ENCODE peak calls at places on chromosomes 16 and 17, in six cellular contexts. Y, N, Q, M, S and R are unnamed samples.

GRCh38 chr16:57470683-57471082 is 8.2 kb downstream of the POLR2C start:
- DNase-seq in Y (peak; percentile 78), M (no peak), S (no peak), Q (no peak), N (no peak), R (peak; percentile 57)

GRCh38 chr16:81816793-81817210 is 37.7 kb downstream of the PLCG2 start:
- DNase-seq in N (no peak), M (no peak), Y (peak; percentile 65), Q (no peak), S (no peak), R (no peak)

GRCh38 chr17:61457226-61457983 is 5.2 kb downstream of the TBX4 start:
- DNase-seq in Q (no peak), N (no peak), M (no peak), S (no peak), Y (no peak), R (no peak)

GRCh38 chr16:66899310-66899944 is 19.1 kb downstream of the PDP2 start:
- DNase-seq in Y (no peak), S (peak; percentile 49), M (peak; percentile 32), Q (no peak), N (no peak), R (no peak)

GRCh38 chr16:14375132-14375491 is 254.9 kb downstream of the PARN start:
- DNase-seq in Y (no peak), N (no peak), Q (no peak), S (peak; percentile 10), M (no peak), R (no peak)

GRCh38 chr17:34082404-34082803 is 172.7 kb upstream of the CCL2 start:
- DNase-seq in S (no peak), M (no peak), Q (no peak), N (no peak), Y (no peak), R (no peak)

GRCh38 chr17:2592974-2593845 is at the start of gene PAFAH1B1:
- DNase-seq in M (peak; percentile 90), N (peak; percentile 92), Y (peak; percentile 93), Q (peak; percentile 92), S (peak; percentile 83), R (peak; percentile 93)

GRCh38 chr16:70708381-70709253 is 22.8 kb upstream of the MTSS2 start:
- DNase-seq in S (no peak), Q (no peak), M (no peak), N (no peak), Y (no peak), R (no peak)

GRCh38 chr17:9179602-9180001 is 158.3 kb downstream of the NTN1 start:
- DNase-seq in M (no peak), Q (no peak), Y (no peak), S (no peak), N (no peak), R (no peak)